ENCODE peak calls at places on chromosomes 13 and 19, in five cellular contexts. One of them, this sample, is unnamed. For H3K27me3, the result is how much of the 10 kb centered on the place peaks cover.

GRCh38 chr19:43362179-43362578 is 8.7 kb downstream of the CD177 start:
- DNase-seq in suprapubic skin: no peak
- DNase-seq in prostate gland: no peak
- DNase-seq in GM23338: no peak
- DNase-seq in HepG2: no peak
- DNase-seq in this sample: no peak

GRCh38 chr19:13873776-13874515 is 3.0 kb upstream of the NANOS3 start:
- DNase-seq in suprapubic skin: no peak
- DNase-seq in GM23338: no peak
- DNase-seq in HepG2: no peak
- DNase-seq in prostate gland: no peak
- DNase-seq in this sample: peak

GRCh38 chr19:8513687-8514504 is at the start of gene ZNF414:
- DNase-seq in suprapubic skin: peak
- DNase-seq in prostate gland: peak
- DNase-seq in HepG2: peak
- DNase-seq in GM23338: peak
- DNase-seq in this sample: peak

GRCh38 chr13:38753878-38754277 is 67.0 kb downstream of the FREM2 start:
- DNase-seq in GM23338: peak
- DNase-seq in HepG2: no peak
- DNase-seq in prostate gland: no peak
- DNase-seq in suprapubic skin: no peak
- DNase-seq in this sample: no peak

GRCh38 chr19:1384478-1385110 is 887 bp downstream of the NDUFS7 start:
- DNase-seq in prostate gland: no peak
- DNase-seq in GM23338: no peak
- DNase-seq in suprapubic skin: no peak
- DNase-seq in HepG2: no peak
- DNase-seq in this sample: no peak

GRCh38 chr13:97026759-97027555 is 32.7 kb upstream of the OXGR1 start:
- DNase-seq in suprapubic skin: no peak
- DNase-seq in HepG2: no peak
- DNase-seq in prostate gland: no peak
- DNase-seq in GM23338: no peak
- DNase-seq in this sample: no peak

GRCh38 chr19:50836543-50837195 is 3.3 kb upstream of the KLK15 start:
- DNase-seq in prostate gland: no peak
- DNase-seq in GM23338: peak
- DNase-seq in suprapubic skin: no peak
- DNase-seq in HepG2: no peak
- DNase-seq in this sample: no peak

GRCh38 chr19:35908010-35908441 is at the start of gene TYROBP:
- DNase-seq in prostate gland: no peak
- DNase-seq in suprapubic skin: no peak
- DNase-seq in GM23338: no peak
- DNase-seq in HepG2: no peak
- DNase-seq in this sample: no peak

GRCh38 chr13:55999709-56000108 is 1141.0 kb upstream of the PRR20A start:
- DNase-seq in GM23338: peak
- DNase-seq in HepG2: no peak
- DNase-seq in prostate gland: no peak
- DNase-seq in suprapubic skin: no peak
- DNase-seq in this sample: no peak

GRCh38 chr13:102260256-102260655 is 141.6 kb downstream of the FGF14 start:
- DNase-seq in suprapubic skin: no peak
- DNase-seq in GM23338: peak
- DNase-seq in prostate gland: no peak
- DNase-seq in HepG2: no peak
- DNase-seq in this sample: no peak

GRCh38 chr13:30576528-30576927 is 41.2 kb upstream of the USPL1 start:
- DNase-seq in prostate gland: peak
- DNase-seq in suprapubic skin: no peak
- DNase-seq in HepG2: peak
- DNase-seq in GM23338: no peak
- DNase-seq in this sample: no peak

DNA sequence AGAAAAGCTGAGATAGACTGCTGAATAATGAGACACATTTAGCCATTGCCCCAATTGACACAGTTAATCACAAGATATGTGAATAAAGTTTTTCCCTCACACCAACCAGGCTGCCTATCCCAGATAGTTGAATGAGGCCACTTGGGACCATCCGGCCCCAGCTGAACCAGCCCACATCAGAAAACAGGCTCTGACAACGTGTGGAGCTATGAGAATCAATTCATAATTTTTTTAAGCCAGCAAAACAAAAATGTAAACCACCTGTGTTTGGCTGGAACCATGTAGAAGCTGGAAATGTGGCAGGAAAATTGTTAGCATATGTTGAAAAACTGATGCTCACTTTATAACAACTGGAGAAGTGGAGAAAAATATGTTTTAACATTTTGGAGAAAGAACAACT is 1161.3 kb downstream of the SLITRK1 start:
- DNase-seq in prostate gland: no peak
- DNase-seq in HepG2: no peak
- DNase-seq in suprapubic skin: no peak
- DNase-seq in GM23338: no peak
- DNase-seq in this sample: no peak
- TF ChIP-seq POLR2AphosphoS5 in prostate gland: no peak
- TF ChIP-seq POLR2AphosphoS5 in HepG2: no peak
- TF ChIP-seq POLR2AphosphoS5 in suprapubic skin: no peak
- TF ChIP-seq POLR2AphosphoS5 in GM23338: no peak
- TF ChIP-seq POLR2AphosphoS5 in this sample: no peak

DNA sequence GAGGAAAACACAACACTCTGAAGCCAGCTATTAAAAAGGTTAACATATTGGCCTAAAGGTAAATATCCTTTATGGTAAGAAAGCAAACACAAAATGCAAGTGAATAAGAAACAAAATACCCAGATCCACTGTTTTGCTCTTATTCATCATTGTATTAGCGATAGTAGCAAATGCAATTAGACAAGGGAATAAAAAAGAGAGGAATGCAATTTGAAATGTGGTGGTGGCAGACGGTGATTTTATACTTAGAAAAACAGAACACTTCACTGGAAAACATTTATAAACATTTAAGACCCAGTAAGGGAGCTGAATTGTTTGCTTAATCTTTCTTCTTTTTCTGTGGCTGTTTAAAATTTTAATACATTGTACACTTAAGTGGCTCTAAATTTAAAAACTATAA is 17.2 kb upstream of the CYP4F2 start:
- DNase-seq in suprapubic skin: no peak
- DNase-seq in prostate gland: no peak
- DNase-seq in HepG2: no peak
- DNase-seq in GM23338: no peak
- DNase-seq in this sample: no peak
- H3K27me3 ChIP-seq in suprapubic skin: under half
- H3K27me3 ChIP-seq in prostate gland: under half
- H3K27me3 ChIP-seq in HepG2: under half
- H3K27me3 ChIP-seq in GM23338: under half
- H3K27me3 ChIP-seq in this sample: under half

DNA sequence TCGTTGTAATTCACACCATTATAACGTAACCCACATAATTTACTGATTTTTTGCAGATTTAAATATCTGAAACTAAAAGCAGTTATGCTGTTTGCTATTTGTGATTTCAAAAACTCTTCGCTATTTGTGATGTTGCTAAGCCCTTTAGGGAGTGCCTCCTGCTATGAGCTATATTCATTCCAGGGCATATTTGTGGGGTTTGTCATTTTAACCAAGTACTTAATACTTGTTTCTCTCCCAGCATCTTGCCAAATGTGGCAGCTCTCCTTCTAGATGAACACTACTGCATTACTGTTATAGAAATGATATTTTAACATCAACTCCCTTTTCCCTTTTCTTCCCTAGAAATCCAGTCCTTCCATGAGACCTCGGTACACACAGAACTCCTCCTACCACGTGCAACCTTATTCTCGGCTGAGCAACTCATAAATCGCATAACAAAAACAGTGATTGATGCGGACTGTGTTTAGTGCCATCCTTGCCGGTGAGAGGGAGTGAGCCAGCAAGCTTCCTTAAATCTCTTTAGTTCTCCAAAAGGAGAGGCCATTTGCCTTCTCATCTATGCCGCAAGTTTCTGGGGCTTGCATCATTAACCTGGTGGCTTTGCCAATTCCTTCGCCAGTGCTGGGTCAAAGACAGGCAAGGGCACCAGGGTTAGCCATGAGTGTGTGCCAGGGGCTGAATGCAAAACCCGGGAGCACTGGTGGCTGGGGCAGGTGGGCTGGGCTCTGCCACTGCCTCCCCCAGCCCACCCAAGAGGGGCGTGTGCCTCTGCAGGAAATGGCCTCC is 33.4 kb downstream of the RFX2 start:
- DNase-seq in GM23338: no peak
- DNase-seq in suprapubic skin: peak
- DNase-seq in HepG2: no peak
- DNase-seq in prostate gland: no peak
- DNase-seq in this sample: no peak
- TF ChIP-seq POLR2AphosphoS5 in GM23338: no peak
- TF ChIP-seq POLR2AphosphoS5 in suprapubic skin: no peak
- TF ChIP-seq POLR2AphosphoS5 in HepG2: no peak
- TF ChIP-seq POLR2AphosphoS5 in prostate gland: no peak
- TF ChIP-seq POLR2AphosphoS5 in this sample: no peak

GRCh38 chr13:111557921-111558699 is 237.7 kb downstream of the TEX29 start:
- DNase-seq in HepG2: no peak
- DNase-seq in GM23338: no peak
- DNase-seq in suprapubic skin: no peak
- DNase-seq in prostate gland: no peak
- DNase-seq in this sample: no peak
- H3K27me3 ChIP-seq in HepG2: under half
- H3K27me3 ChIP-seq in GM23338: under half
- H3K27me3 ChIP-seq in suprapubic skin: under half
- H3K27me3 ChIP-seq in prostate gland: under half
- H3K27me3 ChIP-seq in this sample: under half

DNA sequence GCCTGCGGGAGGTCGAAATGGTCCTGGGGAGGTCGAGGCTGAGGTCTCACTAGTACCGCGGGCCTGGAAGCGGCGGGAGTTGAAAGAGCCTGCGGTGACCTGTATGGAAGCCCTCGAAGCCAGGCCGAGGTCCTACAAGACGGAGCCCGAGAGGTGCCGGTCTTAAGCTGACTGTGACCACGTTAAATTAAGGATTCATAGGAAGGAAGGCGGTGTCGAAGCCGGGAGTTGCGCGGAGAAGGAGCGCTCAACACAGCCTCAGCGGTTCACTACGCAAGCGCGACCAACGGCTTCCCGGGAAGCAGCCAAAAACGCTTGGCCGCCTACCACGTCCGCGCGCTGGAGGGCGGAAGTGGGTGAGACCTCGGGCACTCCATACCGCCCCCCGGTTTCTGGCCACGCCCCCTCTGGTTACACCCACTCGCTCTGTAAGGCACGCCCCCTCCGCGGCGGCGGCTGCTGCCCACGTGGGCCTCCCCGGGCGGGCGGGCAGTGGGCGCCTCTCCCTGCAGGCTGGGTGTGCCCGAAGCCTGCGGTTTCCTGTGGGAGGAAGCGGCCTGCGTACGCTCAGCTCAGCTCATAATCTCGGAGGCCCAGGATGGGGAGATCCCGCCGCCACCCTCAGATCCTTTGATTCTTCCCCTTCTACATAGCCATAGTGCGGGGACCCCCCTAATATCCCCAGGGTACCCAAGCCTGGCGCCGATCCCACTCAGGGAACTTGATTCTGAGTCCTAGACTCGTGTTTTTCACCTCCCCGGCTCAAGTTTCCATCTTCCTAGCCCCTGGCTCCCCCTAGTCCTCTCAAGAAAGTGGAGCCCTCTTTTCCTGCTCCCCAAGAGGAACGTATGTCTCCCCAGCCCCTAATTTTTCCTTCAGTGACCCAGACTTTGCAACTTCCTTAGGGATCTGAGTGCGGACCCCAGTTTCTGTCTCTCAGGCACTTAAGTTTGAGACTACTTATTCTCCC is 3.4 kb upstream of the EMP3 start:
- DNase-seq in HepG2: peak
- DNase-seq in suprapubic skin: peak
- DNase-seq in prostate gland: peak
- DNase-seq in GM23338: peak
- DNase-seq in this sample: peak
- TF ChIP-seq POLR2AphosphoS5 in HepG2: no peak
- TF ChIP-seq POLR2AphosphoS5 in suprapubic skin: no peak
- TF ChIP-seq POLR2AphosphoS5 in prostate gland: peak
- TF ChIP-seq POLR2AphosphoS5 in GM23338: peak
- TF ChIP-seq POLR2AphosphoS5 in this sample: peak

DNA sequence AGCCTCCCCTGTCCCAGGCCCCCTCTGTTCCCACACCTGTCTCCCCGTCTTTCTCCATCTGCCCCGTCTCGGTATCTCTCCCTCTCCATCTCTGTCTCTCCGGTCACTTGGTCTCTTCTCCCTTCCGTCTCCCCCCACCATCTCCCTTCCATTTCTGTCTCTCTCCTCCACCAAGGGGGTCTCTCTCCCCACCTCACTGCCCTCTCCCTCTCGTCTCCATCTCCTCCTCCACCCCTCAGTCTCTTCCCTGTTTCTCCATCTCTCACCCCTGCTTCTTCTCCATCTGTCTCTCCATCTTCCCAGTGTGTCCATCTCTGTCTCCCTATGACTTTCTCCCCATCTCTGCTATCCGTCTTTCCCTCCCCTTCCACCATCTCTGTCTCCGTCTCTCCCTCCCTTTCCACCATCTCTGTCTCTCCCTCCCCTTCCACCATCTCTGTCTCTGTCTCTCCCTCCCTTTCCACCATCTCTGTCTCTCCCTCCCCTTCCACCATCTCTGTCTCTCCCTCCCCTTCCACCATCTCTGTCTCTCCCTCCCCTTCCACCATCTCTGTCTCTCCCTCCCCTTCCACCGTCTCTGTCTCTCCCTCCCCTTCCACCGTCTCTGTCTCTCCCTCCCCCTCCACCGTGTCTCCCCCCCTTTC is 13.9 kb downstream of the ERFL start:
- DNase-seq in GM23338: no peak
- DNase-seq in HepG2: no peak
- DNase-seq in prostate gland: no peak
- DNase-seq in suprapubic skin: no peak
- DNase-seq in this sample: no peak
- H3K27me3 ChIP-seq in GM23338: half or more
- H3K27me3 ChIP-seq in HepG2: under half
- H3K27me3 ChIP-seq in prostate gland: under half
- H3K27me3 ChIP-seq in suprapubic skin: half or more
- H3K27me3 ChIP-seq in this sample: under half

This sample was measured in breast epithelium.